ENCODE peak calls at places on chromosomes 12 and 14, in ten cellular contexts. Z is lower leg skin; V is coronary artery; G is fibroblast of lung; J is mammary epithelial cell; I is transverse colon; B is neuronal stem cell; P is dorsolateral prefrontal cortex; R is fibroblast of pulmonary artery; K is naive thymus-derived CD4-positive, alpha-beta T cell. X is an unnamed sample.

GRCh38 chr14:36583242-36584166 is 1.1 kb upstream of the NKX2-8 start:
- DNase-seq in Z (no peak), V (no peak), G (no peak), J (no peak), I (no peak), B (no peak), P (no peak), R (no peak), K (no peak), X (no peak)

GRCh38 chr12:46214668-46215429 is 54.0 kb downstream of the SLC38A1 start:
- DNase-seq in Z (no peak), V (no peak), G (peak), J (no peak), I (peak), B (no peak), P (no peak), R (no peak), K (peak), X (peak)

GRCh38 chr14:57009585-57010515 is 199.6 kb upstream of the OTX2 start:
- DNase-seq in Z (no peak), V (no peak), G (no peak), J (peak), I (no peak), B (no peak), P (no peak), R (no peak), K (no peak), X (no peak)

GRCh38 chr14:78399316-78399889 is 229.2 kb downstream of the NRXN3 start:
- DNase-seq in Z (no peak), V (no peak), G (peak), J (no peak), I (no peak), B (peak), P (no peak), R (peak), K (no peak), X (no peak)

GRCh38 chr14:37253905-37254304 is 56.2 kb downstream of the MIPOL1 start:
- DNase-seq in Z (no peak), V (no peak), G (peak), J (peak), I (no peak), B (no peak), P (no peak), R (peak), K (no peak), X (no peak)

GRCh38 chr12:7075931-7076330 is 15.4 kb downstream of the C1S start:
- DNase-seq in Z (no peak), V (no peak), G (peak), J (no peak), I (no peak), B (no peak), P (no peak), R (peak), K (no peak), X (no peak)

GRCh38 chr12:46233985-46234384 is 34.9 kb downstream of the SLC38A1 start:
- DNase-seq in Z (no peak), V (no peak), G (no peak), J (no peak), I (no peak), B (no peak), P (no peak), R (no peak), K (no peak), X (no peak)

GRCh38 chr12:79058342-79058741 is 193.8 kb downstream of the SYT1 start:
- DNase-seq in Z (no peak), V (no peak), G (peak), J (peak), I (no peak), B (no peak), P (no peak), R (peak), K (no peak), X (no peak)

GRCh38 chr12:85029456-85029855 is 6.6 kb downstream of the TSPAN19 start:
- DNase-seq in Z (no peak), V (no peak), G (peak), J (peak), I (no peak), B (no peak), P (no peak), R (peak), K (no peak), X (no peak)

GRCh38 chr14:59060841-59061240 is 127.6 kb upstream of the DAAM1 start:
- DNase-seq in Z (no peak), V (no peak), G (peak), J (no peak), I (no peak), B (no peak), P (no peak), R (no peak), K (no peak), X (no peak)

GRCh38 chr14:81970307-81970706 is 436.7 kb upstream of the SEL1L start:
- DNase-seq in Z (no peak), V (no peak), G (no peak), J (no peak), I (no peak), B (no peak), P (no peak), R (no peak), K (no peak), X (no peak)

GRCh38 chr14:94728950-94729349 is 41.0 kb downstream of the GSC start:
- DNase-seq in Z (no peak), V (no peak), G (no peak), J (no peak), I (no peak), B (peak), P (no peak), R (no peak), K (no peak), X (no peak)

GRCh38 chr14:75452900-75453816 is 25.3 kb downstream of the JDP2 start:
- DNase-seq in Z (peak), V (peak), G (peak), J (peak), I (peak), B (peak), P (peak), R (peak), K (no peak), X (peak)

GRCh38 chr14:24411468-24412454 is 13.0 kb downstream of the NYNRIN start:
- DNase-seq in Z (no peak), V (no peak), G (peak), J (no peak), I (no peak), B (peak), P (no peak), R (peak), K (no peak), X (no peak)

GRCh38 chr14:58865520-58866281 is 227.9 kb downstream of the DACT1 start:
- DNase-seq in Z (no peak), V (no peak), G (peak), J (peak), I (no peak), B (no peak), P (peak), R (peak), K (no peak), X (no peak)

GRCh38 chr14:56471056-56471455 is 108.5 kb upstream of the TMEM260 start:
- DNase-seq in Z (no peak), V (no peak), G (no peak), J (no peak), I (no peak), B (no peak), P (no peak), R (no peak), K (no peak), X (no peak)

GRCh38 chr12:13981296-13981962 is at the start of gene GRIN2B:
- DNase-seq in Z (no peak), V (no peak), G (no peak), J (no peak), I (no peak), B (no peak), P (no peak), R (no peak), K (no peak), X (no peak)

GRCh38 chr12:85765443-85765842 is 70.8 kb downstream of the RASSF9 start:
- DNase-seq in Z (no peak), V (no peak), G (no peak), J (no peak), I (no peak), B (no peak), P (no peak), R (no peak), K (no peak), X (no peak)

GRCh38 chr12:122459211-122459610 is 36.7 kb upstream of the CLIP1 start:
- DNase-seq in Z (no peak), V (no peak), G (no peak), J (no peak), I (no peak), B (no peak), P (no peak), R (no peak), K (no peak), X (no peak)

GRCh38 chr12:96906498-96906848 is 584 bp upstream of the NEDD1 start:
- DNase-seq in Z (no peak), V (no peak), G (no peak), J (no peak), I (no peak), B (no peak), P (no peak), R (no peak), K (no peak), X (no peak)

GRCh38 chr12:26011099-26011498 is 52.6 kb downstream of the RASSF8 start:
- DNase-seq in Z (no peak), V (no peak), G (peak), J (peak), I (no peak), B (no peak), P (no peak), R (peak), K (no peak), X (no peak)

GRCh38 chr12:115324949-115325638 is 641.1 kb upstream of the TBX3 start:
- DNase-seq in Z (no peak), V (no peak), G (no peak), J (no peak), I (no peak), B (no peak), P (no peak), R (no peak), K (no peak), X (no peak)

GRCh38 chr12:64169999-64170398 is 52.1 kb downstream of the KICS2 start:
- DNase-seq in Z (no peak), V (no peak), G (peak), J (peak), I (no peak), B (no peak), P (no peak), R (no peak), K (no peak), X (no peak)

GRCh38 chr12:104985206-104985605 is 910 bp upstream of the NOPCHAP1 start:
- DNase-seq in Z (no peak), V (no peak), G (no peak), J (no peak), I (no peak), B (no peak), P (no peak), R (no peak), K (no peak), X (no peak)
- H3K4me3 ChIP-seq in Z (no peak), V (peak), G (no peak), J (no peak), I (no peak), B (no peak), P (peak), R (no peak), K (peak), X (no peak)

GRCh38 chr14:93571275-93571674 is 140.5 kb downstream of the UNC79 start:
- DNase-seq in Z (no peak), V (no peak), G (no peak), J (no peak), I (no peak), B (no peak), P (no peak), R (no peak), K (no peak), X (no peak)
- H3K4me3 ChIP-seq in Z (no peak), V (no peak), G (no peak), J (no peak), I (no peak), B (no peak), P (no peak), R (no peak), K (no peak), X (no peak)

GRCh38 chr14:104682107-104682593 is 7.3 kb upstream of the INF2 start:
- DNase-seq in Z (no peak), V (no peak), G (no peak), J (no peak), I (no peak), B (no peak), P (no peak), R (no peak), K (no peak), X (no peak)
- H3K4me3 ChIP-seq in Z (no peak), V (peak), G (peak), J (no peak), I (no peak), B (no peak), P (peak), R (peak), K (no peak), X (no peak)

DNA sequence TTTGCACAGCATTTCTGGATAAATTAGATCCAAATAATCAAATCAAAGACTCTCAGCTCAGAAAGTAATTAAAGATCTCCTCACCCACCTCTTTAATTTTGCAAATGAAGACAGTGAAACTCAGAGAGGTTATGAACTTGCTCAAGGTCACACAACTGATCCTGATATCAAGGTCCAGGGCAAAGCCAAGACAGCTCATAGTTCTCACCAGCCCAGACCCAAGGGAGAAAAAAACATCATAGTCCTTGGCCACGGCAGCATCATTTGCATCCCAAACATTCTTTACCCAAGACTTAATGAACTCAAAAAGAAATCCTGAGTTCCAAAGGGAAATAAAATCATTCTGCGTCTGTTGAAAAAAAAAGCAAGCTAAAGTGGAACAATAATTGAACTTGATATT is 112.1 kb downstream of the DAD1 start:
- DNase-seq in Z (no peak), V (no peak), G (no peak), J (no peak), I (no peak), B (no peak), P (no peak), R (no peak), K (no peak), X (no peak)
- H3K4me3 ChIP-seq in Z (no peak), V (no peak), G (no peak), J (no peak), I (no peak), B (no peak), P (no peak), R (no peak), K (no peak), X (no peak)

DNA sequence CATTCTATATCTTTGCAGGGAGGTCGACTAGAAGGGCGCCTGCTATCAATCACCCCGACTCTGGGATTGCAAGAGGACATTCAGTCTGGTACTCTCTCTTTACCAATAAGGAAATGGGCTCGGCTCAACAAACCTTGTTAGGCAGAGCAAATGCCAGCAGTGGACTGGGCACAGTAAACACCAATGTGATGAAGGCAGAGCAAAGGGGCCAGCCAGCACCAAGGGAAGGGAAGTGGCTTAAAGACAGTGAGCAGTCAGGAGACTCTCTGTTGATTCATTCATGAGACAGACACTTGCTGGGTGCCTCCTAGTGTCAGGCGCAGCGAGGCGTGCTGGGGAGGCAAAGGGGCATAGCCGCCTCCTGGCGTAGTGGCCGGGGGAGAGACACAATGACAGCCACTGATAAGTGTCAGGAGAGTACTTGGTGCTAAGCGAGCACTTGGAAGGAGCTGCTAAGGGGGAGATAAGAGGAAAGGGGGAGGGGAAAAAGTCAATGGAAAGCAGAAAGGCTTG is 34.1 kb downstream of the TMCC3 start:
- DNase-seq in Z (no peak), V (no peak), G (peak), J (peak), I (peak), B (no peak), P (peak), R (peak), K (no peak), X (no peak)
- H3K4me3 ChIP-seq in Z (no peak), V (peak), G (peak), J (peak), I (no peak), B (no peak), P (peak), R (peak), K (no peak), X (no peak)

DNA sequence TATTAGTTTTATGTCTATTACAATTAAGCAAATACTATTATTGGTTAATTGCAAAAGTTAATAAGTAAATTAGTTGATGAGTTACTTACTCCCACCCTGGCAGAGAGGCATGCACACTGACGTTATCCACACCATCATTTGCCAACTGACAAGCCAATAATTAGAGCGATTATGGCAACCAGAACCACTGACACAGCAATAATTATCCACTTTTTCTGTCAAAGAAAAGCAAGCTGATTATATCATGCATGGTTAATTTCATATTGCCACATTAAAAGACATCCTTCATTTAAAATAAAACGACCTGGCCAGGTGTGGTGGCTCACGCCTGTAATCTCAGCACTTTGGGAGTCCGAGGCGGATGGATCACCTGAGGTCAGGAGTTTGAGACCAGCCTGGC is 43.1 kb downstream of the STX2 start:
- DNase-seq in Z (no peak), V (no peak), G (no peak), J (no peak), I (no peak), B (no peak), P (no peak), R (no peak), K (no peak), X (no peak)
- H3K4me3 ChIP-seq in Z (no peak), V (no peak), G (no peak), J (no peak), I (no peak), B (no peak), P (no peak), R (no peak), K (no peak), X (no peak)

GRCh38 chr12:95857799-95858198 is 953 bp upstream of the SNRPF start:
- DNase-seq in Z (no peak), V (no peak), G (no peak), J (no peak), I (no peak), B (no peak), P (no peak), R (no peak), K (no peak), X (no peak)

GRCh38 chr12:95862038-95862437 is 3.3 kb downstream of the SNRPF start:
- DNase-seq in Z (no peak), V (no peak), G (no peak), J (no peak), I (no peak), B (no peak), P (no peak), R (no peak), K (no peak), X (no peak)

GRCh38 chr12:95858451-95859343 is at the start of gene SNRPF:
- DNase-seq in Z (peak), V (peak), G (peak), J (peak), I (peak), B (peak), P (peak), R (peak), K (peak), X (peak)

GRCh38 chr12:95859344-95859816 is 628 bp downstream of the SNRPF start:
- DNase-seq in Z (no peak), V (no peak), G (peak), J (peak), I (no peak), B (peak), P (no peak), R (peak), K (no peak), X (no peak)

DNA sequence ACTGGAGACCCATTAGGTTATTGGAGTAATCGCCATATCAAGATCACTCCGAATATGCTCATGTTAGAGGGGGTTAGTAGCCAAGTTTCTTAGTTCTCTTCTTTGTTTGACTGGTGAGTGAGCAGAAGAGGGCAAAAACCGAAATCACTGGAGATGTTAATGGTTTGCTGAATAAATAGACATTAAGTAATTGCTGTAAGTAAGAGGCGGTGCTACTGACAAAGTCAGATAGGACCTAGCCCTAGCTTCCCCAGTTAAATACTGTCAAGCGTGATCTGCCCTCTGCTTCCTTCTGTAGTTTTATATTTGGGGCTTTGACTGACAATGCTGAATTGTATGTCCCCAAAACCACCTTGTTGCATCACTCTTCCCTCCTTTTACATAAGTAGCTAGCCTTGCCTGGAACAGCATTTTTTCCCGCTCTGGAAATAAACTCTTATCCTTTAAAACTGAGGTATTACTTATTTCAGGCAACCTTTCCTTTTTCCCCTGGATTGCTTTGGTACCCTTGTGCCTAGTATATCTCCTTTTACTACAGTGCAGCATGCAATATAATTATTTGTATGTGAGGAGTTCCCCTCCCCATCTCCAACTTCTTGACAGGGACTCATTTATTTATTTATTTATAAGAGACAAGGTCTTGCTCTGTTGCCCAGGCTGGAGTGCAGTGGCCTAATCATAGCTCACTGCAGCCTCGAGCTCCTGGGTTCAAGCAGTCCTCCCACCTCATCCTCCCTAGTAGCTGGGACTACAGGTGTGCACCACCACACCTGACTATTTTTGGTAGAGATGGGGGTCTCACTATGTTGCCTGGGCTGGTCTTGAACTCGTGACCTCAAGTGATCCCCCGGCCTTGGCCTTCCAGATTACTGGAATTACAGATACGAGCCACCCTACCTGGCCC is 1.4 kb downstream of the SNRPF start:
- DNase-seq in Z (no peak), V (no peak), G (no peak), J (peak), I (no peak), B (no peak), P (no peak), R (no peak), K (no peak), X (no peak)
- H3K4me3 ChIP-seq in Z (no peak), V (peak), G (peak), J (peak), I (no peak), B (peak), P (peak), R (peak), K (peak), X (no peak)

X was measured in body of pancreas.